ENCODE peak calls at places on chromosomes 3 and 15, in five cellular contexts. H, W, C, J and T are unnamed samples.

GRCh38 chr15:77027697-77028450 is 32.9 kb downstream of the PSTPIP1 start:
- DNase-seq in H (no peak), J (peak), W (no peak), C (no peak), T (no peak)

GRCh38 chr3:173502983-173503568 is 105.5 kb downstream of the NLGN1 start:
- DNase-seq in W (peak), C (no peak), J (peak), H (no peak), T (no peak)

GRCh38 chr3:157767602-157768001 is 264.4 kb upstream of the VEPH1 start:
- DNase-seq in C (no peak), W (peak), H (no peak), J (no peak), T (no peak)

GRCh38 chr15:51030649-51031316 is 63.9 kb downstream of the TNFAIP8L3 start:
- DNase-seq in J (no peak), H (no peak), C (peak), W (peak), T (no peak)

GRCh38 chr3:111768571-111769100 is 90.4 kb upstream of the PHLDB2 start:
- DNase-seq in H (no peak), W (peak), J (peak), C (peak), T (no peak)

GRCh38 chr3:196454935-196455334 is 22.7 kb upstream of the UBXN7 start:
- DNase-seq in H (no peak), W (peak), J (no peak), C (no peak), T (peak)

GRCh38 chr15:33722005-33722672 is 246.2 kb upstream of the CHRM5 start:
- DNase-seq in C (no peak), W (peak), H (peak), J (no peak), T (no peak)

GRCh38 chr3:183185696-183186095 is 23.2 kb upstream of the LAMP3 start:
- DNase-seq in J (peak), H (no peak), W (peak), C (no peak), T (no peak)

GRCh38 chr3:195693428-195694216 is 27.2 kb upstream of the MUC20 start:
- DNase-seq in H (no peak), J (no peak), C (no peak), W (no peak), T (no peak)

GRCh38 chr15:66085128-66085527 is 168.4 kb downstream of the MEGF11 start:
- DNase-seq in C (no peak), W (no peak), H (no peak), J (peak), T (no peak)

GRCh38 chr3:119257654-119258410 is 17.2 kb upstream of the B4GALT4 start:
- DNase-seq in C (peak), H (no peak), W (peak), J (no peak), T (peak)

GRCh38 chr3:108136888-108137814 is 46.3 kb upstream of the CD47 start:
- DNase-seq in C (no peak), W (no peak), J (no peak), H (no peak), T (peak)

GRCh38 chr3:131299836-131300235 is 81.7 kb upstream of the NUDT16 start:
- DNase-seq in J (no peak), H (no peak), W (no peak), C (no peak), T (no peak)

GRCh38 chr3:177150970-177151627 is 46.2 kb downstream of the TBL1XR1 start:
- DNase-seq in J (peak), C (no peak), H (peak), W (peak), T (no peak)

GRCh38 chr3:23944861-23945652 is at the start of gene NR1D2:
- DNase-seq in C (peak), J (peak), W (peak), H (peak), T (peak)

GRCh38 chr15:39199076-39199475 is 381.8 kb upstream of the THBS1 start:
- DNase-seq in J (no peak), H (no peak), W (no peak), C (no peak), T (no peak)

GRCh38 chr15:50148362-50148963 is 29.4 kb upstream of the ATP8B4 start:
- DNase-seq in H (no peak), C (no peak), W (peak), J (peak), T (peak)

GRCh38 chr15:48794697-48795134 is 16.2 kb downstream of the CEP152 start:
- DNase-seq in C (no peak), J (no peak), H (peak), W (peak), T (no peak)

GRCh38 chr15:58748040-58748786 is 1.3 kb downstream of the ADAM10 start:
- DNase-seq in C (no peak), H (peak), W (peak), J (no peak), T (no peak)

GRCh38 chr3:30357897-30358296 is 248.5 kb upstream of the TGFBR2 start:
- DNase-seq in H (no peak), W (peak), J (no peak), C (no peak), T (no peak)

GRCh38 chr3:195150194-195151118 is 120.5 kb downstream of the XXYLT1 start:
- DNase-seq in J (peak), W (peak), H (peak), C (peak), T (no peak)

GRCh38 chr3:190862209-190863118 is at the start of gene GMNC:
- DNase-seq in C (peak), J (peak), H (peak), W (peak), T (peak)

GRCh38 chr15:74787251-74788041 is 5.6 kb downstream of the CSK start:
- DNase-seq in H (peak), J (peak), W (peak), C (peak), T (peak)

GRCh38 chr3:51686512-51687215 is 15.6 kb downstream of the TEX264 start:
- DNase-seq in W (no peak), C (peak), H (peak), J (no peak), T (no peak)

GRCh38 chr3:102207173-102207572 is 227.6 kb upstream of the ZPLD1 start:
- DNase-seq in C (no peak), H (no peak), W (peak), J (no peak), T (no peak)

DNA sequence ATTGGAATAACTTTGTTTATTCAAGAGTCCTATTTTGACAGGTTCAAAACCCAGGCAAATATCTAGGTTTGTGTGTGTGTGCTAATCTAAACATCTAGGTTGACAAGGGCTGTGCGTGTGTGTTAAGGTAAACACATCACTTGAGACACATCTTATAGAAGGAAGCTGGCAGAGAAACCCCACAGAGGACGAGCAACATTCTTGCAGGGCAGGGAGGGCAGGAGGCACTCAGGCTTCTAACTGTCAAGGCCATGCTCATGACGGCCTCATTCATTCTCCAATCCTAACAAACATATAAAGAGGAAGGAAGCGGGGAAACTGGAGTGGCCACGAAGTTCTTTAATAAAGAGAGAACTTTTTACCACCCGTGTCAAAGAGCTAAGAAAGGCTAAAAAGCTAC is 43.4 kb downstream of the SLCO2A1 start:
- DNase-seq in W (no peak), C (no peak), J (no peak), H (no peak), T (no peak)
- TF ChIP-seq CTCF in W (no peak), C (no peak), J (no peak), H (no peak), T (no peak)

GRCh38 chr15:88257311-88257901 is 867 bp upstream of the NTRK3 start:
- DNase-seq in J (no peak), C (no peak), H (no peak), W (no peak), T (no peak)

GRCh38 chr15:88256261-88257230 is at the start of gene NTRK3:
- DNase-seq in H (no peak), J (peak), C (no peak), W (peak), T (no peak)

GRCh38 chr15:88255496-88256171 is 905 bp downstream of the NTRK3 start:
- DNase-seq in J (no peak), W (peak), H (no peak), C (no peak), T (no peak)

GRCh38 chr15:88255109-88255495 is 1.4 kb downstream of the NTRK3 start:
- DNase-seq in H (no peak), J (no peak), W (no peak), C (no peak), T (no peak)

DNA sequence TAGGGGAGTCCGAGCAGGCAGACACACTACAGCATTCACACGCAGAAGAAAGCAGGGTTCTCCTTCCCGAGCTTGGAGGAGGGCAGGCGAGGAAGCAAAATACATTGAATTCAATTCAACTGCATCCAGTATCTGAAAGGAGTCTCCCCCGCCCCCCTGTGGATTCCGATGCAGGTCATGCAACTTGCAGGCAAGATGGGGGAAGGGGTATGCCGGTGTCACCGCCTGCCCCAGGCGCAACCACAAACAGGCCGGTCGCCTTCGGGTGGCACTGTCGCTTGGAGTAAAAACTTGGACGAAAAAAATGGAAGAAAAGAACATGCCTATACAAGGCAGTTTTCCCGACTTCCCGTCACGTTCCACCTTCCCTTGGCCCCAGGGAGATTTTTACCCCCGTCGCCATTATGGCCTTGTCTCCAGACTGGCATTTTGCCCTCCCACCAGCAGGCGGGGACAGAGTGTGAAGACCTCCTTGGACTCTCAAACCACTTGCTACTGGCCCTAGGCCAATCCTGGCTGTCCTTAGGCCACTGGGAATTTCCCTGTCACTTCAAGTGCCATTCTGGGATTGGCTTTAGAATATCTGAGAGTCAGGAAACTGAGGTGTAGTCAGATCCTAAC is 1.6 kb upstream of the NTRK3 start:
- DNase-seq in J (peak), W (no peak), H (no peak), C (no peak), T (peak)
- TF ChIP-seq CTCF in J (peak), W (peak), H (peak), C (no peak), T (peak)

GRCh38 chr3:124691599-124691998 is 38.7 kb upstream of the UMPS start:
- DNase-seq in J (no peak), C (no peak), H (no peak), W (no peak), T (no peak)
- TF ChIP-seq CTCF in J (no peak), C (no peak), H (no peak), W (no peak), T (no peak)

DNA sequence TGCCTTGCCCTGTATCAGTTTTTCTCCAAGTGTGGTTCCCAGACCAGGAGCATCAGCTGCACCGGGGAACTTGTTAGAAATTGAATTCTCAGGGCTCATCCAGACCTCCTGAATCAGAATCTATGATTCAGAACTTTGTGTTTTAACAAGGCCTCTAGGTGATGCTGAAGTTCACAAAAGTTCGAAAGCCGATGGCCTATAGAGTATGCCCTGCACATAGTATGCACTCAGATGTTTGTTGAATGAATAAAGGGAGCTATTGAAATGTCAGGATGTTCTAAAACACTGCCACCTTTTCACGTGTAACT is 666 bp upstream of the LARP6 start:
- DNase-seq in C (no peak), J (peak), H (no peak), W (no peak), T (no peak)
- TF ChIP-seq CTCF in C (no peak), J (no peak), H (peak), W (peak), T (no peak)

GRCh38 chr15:98549741-98550140 is 98.6 kb upstream of the IGF1R start:
- DNase-seq in C (no peak), J (no peak), W (no peak), H (no peak), T (no peak)

GRCh38 chr15:98547255-98547654 is 101.1 kb upstream of the IGF1R start:
- DNase-seq in H (no peak), W (no peak), C (no peak), J (no peak), T (no peak)

GRCh38 chr15:98549003-98549402 is 99.3 kb upstream of the IGF1R start:
- DNase-seq in J (no peak), H (no peak), C (no peak), W (no peak), T (no peak)

GRCh38 chr15:98547741-98548166 is 100.6 kb upstream of the IGF1R start:
- DNase-seq in W (peak), J (peak), H (no peak), C (no peak), T (no peak)

DNA sequence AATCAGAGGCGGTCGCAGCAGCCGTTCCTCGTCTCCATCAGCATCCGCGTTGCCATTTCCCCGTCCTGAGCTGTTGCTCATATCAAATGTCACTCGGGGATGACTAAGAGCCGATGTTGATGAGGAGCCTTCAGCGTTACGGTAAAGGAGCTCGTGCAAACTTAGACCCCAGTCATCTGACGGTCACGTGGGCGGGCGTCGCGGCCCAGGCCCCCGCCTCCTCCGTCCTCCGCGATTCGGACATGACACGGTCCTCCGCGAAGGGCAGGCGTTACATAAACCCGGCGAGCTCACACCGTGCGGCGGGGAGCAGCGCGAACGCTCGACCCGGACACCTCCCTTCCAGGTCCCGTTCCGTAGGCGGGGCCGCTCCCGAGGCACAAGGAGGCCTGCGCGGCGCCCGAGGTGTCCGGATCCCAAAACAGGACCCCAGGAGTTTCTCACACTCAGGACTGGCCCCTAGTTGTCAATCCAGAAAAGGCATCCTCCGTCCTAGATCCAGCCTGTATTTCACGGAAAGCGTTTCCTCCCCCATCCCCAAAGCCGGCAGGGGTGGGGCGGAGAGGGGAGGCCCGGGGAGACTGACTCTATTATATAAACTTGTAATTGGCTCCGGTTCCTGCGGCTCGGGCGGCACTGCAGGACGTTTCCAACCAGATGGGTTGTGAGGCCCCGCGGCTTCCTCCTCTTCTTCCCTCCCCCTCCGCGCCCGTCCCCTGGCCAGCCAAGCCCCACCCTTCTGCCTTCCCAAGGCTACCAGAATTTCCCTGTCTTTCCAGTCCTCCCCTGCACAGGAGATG is 100.0 kb upstream of the IGF1R start:
- DNase-seq in W (peak), H (no peak), C (peak), J (peak), T (peak)
- TF ChIP-seq CTCF in W (peak), H (no peak), C (no peak), J (peak), T (no peak)